ENCODE peak calls at places on chromosomes 11 and 22, in eight cellular contexts. S, L, U, W, A, C, P and F are unnamed samples.

GRCh38 chr11:24886880-24887619 is 390.2 kb downstream of the LUZP2 start:
- DNase-seq in S (no peak), L (no peak), U (no peak), W (no peak), A (no peak), C (no peak), P (no peak), F (no peak)

GRCh38 chr11:35088676-35089075 is 50.3 kb upstream of the CD44 start:
- DNase-seq in S (no peak), L (no peak), U (peak), W (no peak), A (no peak), C (no peak), P (no peak), F (no peak)

GRCh38 chr11:8652140-8652539 is 30.3 kb downstream of the TRIM66 start:
- DNase-seq in S (no peak), L (no peak), U (peak), W (no peak), A (no peak), C (no peak), P (no peak), F (peak)

GRCh38 chr22:23196165-23196564 is 15.9 kb downstream of the BCR start:
- DNase-seq in S (no peak), L (no peak), U (no peak), W (no peak), A (no peak), C (no peak), P (peak), F (no peak)

GRCh38 chr22:50544746-50545253 is 899 bp upstream of the KLHDC7B start:
- DNase-seq in S (no peak), L (no peak), U (no peak), W (no peak), A (peak), C (no peak), P (no peak), F (peak)

GRCh38 chr11:17570034-17570433 is 23.0 kb downstream of the OTOG start:
- DNase-seq in S (peak), L (no peak), U (no peak), W (peak), A (no peak), C (no peak), P (no peak), F (no peak)

GRCh38 chr11:95419915-95420314 is 188.9 kb upstream of the SESN3 start:
- DNase-seq in S (no peak), L (no peak), U (peak), W (no peak), A (no peak), C (no peak), P (no peak), F (no peak)

GRCh38 chr11:107017433-107018227 is 646 bp downstream of the GUCY1A2 start:
- DNase-seq in S (peak), L (peak), U (peak), W (peak), A (no peak), C (peak), P (peak), F (no peak)

GRCh38 chr11:61491736-61492395 is 16.7 kb upstream of the LRRC10B start:
- DNase-seq in S (no peak), L (no peak), U (no peak), W (no peak), A (no peak), C (no peak), P (no peak), F (no peak)

GRCh38 chr22:33188316-33188715 is 130.1 kb upstream of the SYN3 start:
- DNase-seq in S (no peak), L (no peak), U (no peak), W (no peak), A (no peak), C (no peak), P (no peak), F (no peak)

GRCh38 chr11:16891964-16892363 is 122.2 kb downstream of the PLEKHA7 start:
- DNase-seq in S (no peak), L (no peak), U (no peak), W (no peak), A (no peak), C (no peak), P (no peak), F (no peak)

GRCh38 chr11:33178443-33179154 is 17.3 kb upstream of the CSTF3 start:
- DNase-seq in S (no peak), L (no peak), U (no peak), W (no peak), A (no peak), C (no peak), P (no peak), F (no peak)

DNA sequence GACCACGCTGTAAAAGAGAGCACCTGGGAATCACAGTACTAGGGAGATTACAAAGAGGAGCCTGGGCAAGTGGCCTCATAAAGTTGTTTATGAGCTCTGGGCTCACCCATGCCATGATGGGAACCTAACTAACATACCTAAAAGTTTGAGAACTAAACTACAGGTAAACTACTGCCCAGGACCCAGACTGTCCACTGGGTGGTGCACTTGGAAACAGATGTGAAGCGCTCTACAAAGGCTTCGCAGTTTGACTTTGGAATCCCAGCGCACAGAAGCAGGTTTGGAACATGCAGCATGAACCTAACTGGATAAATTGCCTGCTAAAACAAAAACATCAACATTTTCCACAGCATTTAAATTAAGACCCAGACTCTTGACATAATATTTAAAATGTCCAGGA is 418.6 kb downstream of the FAM181B start:
- DNase-seq in S (no peak), L (peak), U (peak), W (no peak), A (no peak), C (peak), P (no peak), F (no peak)
- TF ChIP-seq CTCF in S (peak), L (peak), U (no peak), W (peak), A (peak), C (peak), P (no peak), F (no peak)

GRCh38 chr22:19139974-19140373 is 4.5 kb downstream of the ESS2 start:
- DNase-seq in S (no peak), L (no peak), U (no peak), W (no peak), A (no peak), C (no peak), P (no peak), F (no peak)

GRCh38 chr22:19143212-19143611 is 1.2 kb downstream of the ESS2 start:
- DNase-seq in S (no peak), L (no peak), U (no peak), W (no peak), A (no peak), C (no peak), P (no peak), F (no peak)

GRCh38 chr22:19139001-19139356 is 5.5 kb downstream of the ESS2 start:
- DNase-seq in S (no peak), L (no peak), U (no peak), W (no peak), A (no peak), C (no peak), P (no peak), F (no peak)

GRCh38 chr22:19143967-19144400 is 467 bp downstream of the ESS2 start:
- DNase-seq in S (no peak), L (no peak), U (no peak), W (no peak), A (no peak), C (no peak), P (peak), F (no peak)

DNA sequence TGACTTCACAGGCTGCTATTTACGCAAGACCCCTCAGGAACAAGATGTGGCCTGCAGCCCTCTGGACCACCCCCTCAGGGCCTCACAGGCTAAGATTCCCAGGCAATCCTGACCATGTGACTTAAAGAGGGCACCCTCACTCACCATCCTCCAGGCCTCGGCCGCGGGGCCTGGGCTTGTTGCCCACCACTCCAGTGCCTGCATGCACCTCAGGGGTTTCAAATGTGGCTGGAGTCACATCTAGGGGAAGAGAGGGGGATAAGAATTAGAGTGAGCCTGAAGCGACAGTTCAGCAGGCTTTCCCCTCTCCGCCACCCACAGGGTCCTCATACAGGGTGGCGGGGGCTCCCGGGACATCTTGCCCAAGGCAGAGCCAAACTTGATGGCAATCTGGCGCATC is 2.1 kb downstream of the ESS2 start:
- DNase-seq in S (no peak), L (no peak), U (no peak), W (no peak), A (no peak), C (no peak), P (no peak), F (no peak)
- TF ChIP-seq CTCF in S (no peak), L (no peak), U (no peak), W (no peak), A (no peak), C (no peak), P (no peak), F (no peak)

DNA sequence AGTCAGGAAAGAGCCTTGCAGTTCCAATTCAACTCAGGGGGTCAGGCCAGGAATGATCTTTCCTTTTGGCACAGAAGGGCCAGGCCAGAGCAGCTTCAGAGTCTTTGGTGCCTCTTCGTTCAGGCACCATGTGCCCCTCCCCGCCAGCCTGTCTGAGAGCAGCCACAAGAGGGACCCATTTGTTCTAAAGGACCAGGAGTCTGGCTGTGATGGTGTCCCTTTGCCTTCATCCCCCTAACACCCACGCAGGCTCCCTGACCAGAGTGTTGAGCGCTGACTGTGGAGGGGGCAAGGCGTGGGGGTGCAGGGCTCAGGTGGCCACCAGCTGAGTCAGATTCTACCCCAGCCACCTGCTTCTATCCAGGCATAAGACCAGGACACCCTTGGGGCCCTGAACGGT is 156.4 kb downstream of the TTC17 start:
- DNase-seq in S (no peak), L (peak), U (no peak), W (no peak), A (no peak), C (peak), P (peak), F (no peak)
- TF ChIP-seq CTCF in S (peak), L (peak), U (no peak), W (no peak), A (no peak), C (no peak), P (peak), F (no peak)

DNA sequence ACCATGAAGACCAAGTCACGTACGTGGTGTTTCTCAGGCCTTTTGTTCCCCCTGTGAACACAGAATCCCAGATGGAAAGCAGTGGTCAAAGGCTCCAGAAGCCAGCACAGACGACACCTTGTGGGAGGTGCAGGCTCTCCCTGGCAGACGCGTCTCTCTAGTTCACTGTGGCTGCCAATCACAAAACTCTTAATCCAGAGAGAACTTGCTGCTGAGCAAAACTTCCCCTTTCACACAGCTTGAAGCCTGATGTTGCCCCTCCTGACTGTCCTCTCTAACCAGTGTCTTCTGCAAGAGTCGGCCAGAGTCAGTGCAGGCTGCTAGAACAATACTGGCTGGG is 67.1 kb downstream of the PIWIL3 start:
- DNase-seq in S (no peak), L (peak), U (no peak), W (no peak), A (no peak), C (no peak), P (no peak), F (no peak)
- TF ChIP-seq CTCF in S (no peak), L (peak), U (no peak), W (no peak), A (no peak), C (no peak), P (peak), F (no peak)

GRCh38 chr11:12813371-12814225 is 139.4 kb downstream of the TEAD1 start:
- DNase-seq in S (no peak), L (no peak), U (no peak), W (no peak), A (peak), C (no peak), P (peak), F (no peak)
- TF ChIP-seq CTCF in S (no peak), L (no peak), U (no peak), W (no peak), A (no peak), C (no peak), P (no peak), F (no peak)

DNA sequence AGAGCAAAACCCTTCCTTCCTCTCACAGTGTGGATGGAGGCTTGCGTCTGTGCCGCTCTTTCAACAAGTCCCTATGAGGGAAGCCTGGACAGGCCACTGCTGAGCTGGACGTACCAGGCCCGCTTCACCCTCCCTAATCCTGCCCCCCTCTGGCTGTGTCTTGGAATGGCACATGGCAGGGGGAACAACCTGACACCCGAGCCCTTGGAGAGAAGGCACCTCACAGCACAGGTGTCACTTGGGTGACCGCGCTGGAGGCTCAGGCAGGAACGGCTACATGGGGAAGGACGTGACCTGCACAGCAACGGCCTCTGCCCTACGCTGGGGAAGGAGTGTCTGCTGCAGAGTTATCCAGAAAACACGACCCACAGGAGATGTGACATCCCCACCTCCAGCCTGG is 11.0 kb downstream of the CARS1 start:
- DNase-seq in S (no peak), L (peak), U (no peak), W (no peak), A (no peak), C (peak), P (no peak), F (no peak)
- TF ChIP-seq CTCF in S (peak), L (peak), U (no peak), W (peak), A (no peak), C (peak), P (peak), F (no peak)

DNA sequence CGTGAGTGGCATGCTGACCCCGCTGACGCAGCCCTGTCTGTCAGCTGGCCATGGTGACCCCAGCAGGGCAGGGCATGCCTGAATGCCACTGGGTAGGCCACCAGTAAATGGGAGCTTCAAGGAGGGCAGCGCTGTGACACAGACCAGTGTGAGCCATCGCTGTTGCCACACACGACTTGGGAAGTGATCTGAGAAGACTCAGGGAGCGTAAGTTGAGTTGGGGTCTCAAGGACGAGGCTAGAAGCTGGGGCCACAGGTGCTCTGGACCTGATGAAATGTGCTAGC is 28.2 kb downstream of the MPPED1 start:
- DNase-seq in S (no peak), L (no peak), U (no peak), W (no peak), A (no peak), C (no peak), P (no peak), F (no peak)
- TF ChIP-seq CTCF in S (no peak), L (no peak), U (no peak), W (no peak), A (no peak), C (no peak), P (no peak), F (no peak)

GRCh38 chr11:115287266-115287665 is 216.9 kb downstream of the CADM1 start:
- DNase-seq in S (no peak), L (no peak), U (no peak), W (no peak), A (no peak), C (no peak), P (no peak), F (no peak)
- TF ChIP-seq CTCF in S (no peak), L (no peak), U (no peak), W (no peak), A (no peak), C (no peak), P (no peak), F (no peak)

GRCh38 chr22:31448382-31448781 is 41.3 kb downstream of the EIF4ENIF1 start:
- DNase-seq in S (no peak), L (no peak), U (no peak), W (no peak), A (no peak), C (no peak), P (no peak), F (no peak)

GRCh38 chr22:31447337-31447736 is 42.3 kb downstream of the EIF4ENIF1 start:
- DNase-seq in S (no peak), L (no peak), U (no peak), W (no peak), A (no peak), C (no peak), P (no peak), F (no peak)

GRCh38 chr22:31449521-31449920 is 40.1 kb downstream of the EIF4ENIF1 start:
- DNase-seq in S (no peak), L (no peak), U (no peak), W (no peak), A (no peak), C (no peak), P (no peak), F (no peak)

GRCh38 chr22:31446767-31447166 is 42.9 kb downstream of the EIF4ENIF1 start:
- DNase-seq in S (no peak), L (no peak), U (no peak), W (no peak), A (no peak), C (no peak), P (no peak), F (no peak)

GRCh38 chr22:31451709-31452571 is 37.7 kb downstream of the EIF4ENIF1 start:
- DNase-seq in S (no peak), L (peak), U (peak), W (no peak), A (no peak), C (peak), P (no peak), F (no peak)
- TF ChIP-seq CTCF in S (peak), L (peak), U (peak), W (peak), A (no peak), C (no peak), P (peak), F (no peak)

DNA sequence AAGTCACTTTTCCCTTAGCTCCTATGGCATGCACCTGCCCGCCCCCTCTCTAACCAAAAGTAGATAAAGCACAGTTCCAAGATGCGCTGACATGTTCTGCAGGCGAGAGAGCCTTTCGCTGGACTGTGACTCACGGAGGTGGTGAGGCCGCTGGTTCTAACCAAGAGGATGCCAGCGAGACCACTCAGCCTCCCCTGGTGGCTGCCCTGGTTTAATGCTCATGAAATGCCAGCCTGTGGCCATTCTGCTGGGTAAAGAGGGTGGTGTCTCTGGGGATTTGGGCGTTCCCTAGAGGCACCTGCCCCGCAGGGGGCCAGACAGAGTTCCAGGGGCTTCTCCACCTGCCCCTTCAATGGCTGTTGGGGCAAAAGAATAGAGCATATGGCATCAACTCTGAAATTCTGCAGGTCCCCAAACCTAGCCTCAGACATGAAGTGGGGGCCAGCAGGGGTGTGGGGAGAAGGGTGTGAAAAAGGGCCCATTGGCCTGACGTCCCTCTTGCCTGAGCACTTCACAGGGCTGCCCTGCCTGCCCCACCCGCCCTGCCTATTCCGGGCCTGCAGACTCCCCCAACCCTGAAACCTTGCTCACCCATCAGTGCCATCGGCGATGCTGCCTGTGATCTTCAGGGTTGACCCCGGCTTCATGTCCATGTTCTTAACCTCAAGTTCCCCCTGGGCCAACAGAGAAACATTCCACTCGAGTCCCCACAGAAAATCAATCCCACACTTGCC is 8.5 kb downstream of the LGALS2 start:
- DNase-seq in S (no peak), L (no peak), U (no peak), W (no peak), A (no peak), C (no peak), P (no peak), F (no peak)
- TF ChIP-seq CTCF in S (no peak), L (no peak), U (peak), W (peak), A (no peak), C (no peak), P (no peak), F (no peak)